ENCODE peak calls at places on chromosomes 1 and 21, in eight cellular contexts. I, S, O, P, F, V, C and L are unnamed samples.

GRCh38 chr1:50423670-50424000 is 392 bp upstream of the DMRTA2 start:
- DNase-seq in O (no peak), F (no peak), C (no peak), V (no peak), S (no peak), P (no peak), I (no peak), L (peak; percentile 43)

GRCh38 chr21:27636671-27637070 is 669.8 kb upstream of the ADAMTS5 start:
- DNase-seq in P (no peak), V (no peak), C (no peak), I (no peak), S (no peak), O (no peak), F (no peak), L (no peak)

GRCh38 chr1:95252422-95252821 is 18.4 kb downstream of the RWDD3 start:
- DNase-seq in O (no peak), C (no peak), I (no peak), V (no peak), P (no peak), F (no peak), S (no peak), L (no peak)

GRCh38 chr1:157252473-157252872 is 114.3 kb upstream of the ETV3 start:
- DNase-seq in C (no peak), I (no peak), P (no peak), F (no peak), V (no peak), O (no peak), S (no peak), L (no peak)

GRCh38 chr21:46393941-46394818 is 64.5 kb upstream of the DIP2A start:
- DNase-seq in S (no peak), F (no peak), P (peak; percentile 14), V (no peak), I (no peak), C (no peak), O (peak; percentile 55), L (no peak)

GRCh38 chr1:244970236-244970652 is 105.9 kb upstream of the HNRNPU start:
- DNase-seq in F (peak; percentile 93), V (peak; percentile 77), S (peak; percentile 20), O (peak; percentile 70), P (no peak), I (peak; percentile 58), C (peak; percentile 74), L (no peak)

GRCh38 chr21:42724226-42724920 is 71.0 kb downstream of the PDE9A start:
- DNase-seq in C (no peak), S (peak; percentile 29), F (peak; percentile 80), O (peak; percentile 64), P (no peak), I (no peak), V (no peak), L (no peak)

GRCh38 chr1:6547301-6547700 is 7.0 kb downstream of the NOL9 start:
- DNase-seq in C (no peak), I (no peak), O (no peak), V (no peak), P (no peak), F (peak; percentile 17), S (no peak), L (no peak)

GRCh38 chr1:205317311-205317917 is 4.1 kb downstream of the NUAK2 start:
- DNase-seq in I (no peak), V (peak; percentile 91), C (no peak), P (no peak), O (no peak), S (no peak), F (peak; percentile 99), L (no peak)

GRCh38 chr1:1677718-1678580 is 14.6 kb downstream of the SLC35E2B start:
- DNase-seq in I (no peak), C (peak; percentile 58), P (peak; percentile 78), F (no peak), O (no peak), V (no peak), S (no peak), L (peak; percentile 77)

GRCh38 chr1:45887156-45887842 is 83.9 kb downstream of the MAST2 start:
- DNase-seq in P (no peak), F (no peak), C (no peak), O (no peak), I (no peak), S (no peak), V (no peak), L (no peak)

GRCh38 chr1:228377664-228378452 is 28.8 kb downstream of the TRIM11 start:
- DNase-seq in S (no peak), O (no peak), F (no peak), I (no peak), V (no peak), P (no peak), C (peak; percentile 12), L (no peak)

GRCh38 chr1:159509440-159510222 is 26.2 kb downstream of the OR10J5 start:
- DNase-seq in V (no peak), O (no peak), I (no peak), P (no peak), S (no peak), F (no peak), C (no peak), L (no peak)

GRCh38 chr1:225903623-225904022 is 14.7 kb upstream of the LEFTY1 start:
- DNase-seq in O (no peak), C (no peak), P (no peak), S (no peak), I (no peak), V (no peak), F (no peak), L (no peak)

GRCh38 chr1:214002472-214002871 is 14.7 kb downstream of the PROX1 start:
- DNase-seq in P (no peak), I (no peak), C (no peak), O (no peak), F (peak; percentile 58), S (no peak), V (peak; percentile 82), L (no peak)

GRCh38 chr1:12549460-12550349 is 68.3 kb downstream of the DHRS3 start:
- DNase-seq in I (no peak), O (peak; percentile 52), V (no peak), F (peak; percentile 93), C (peak; percentile 10), P (no peak), S (peak; percentile 93), L (no peak)

GRCh38 chr1:61606448-61607312 is 118.3 kb downstream of the TM2D1 start:
- DNase-seq in P (no peak), C (no peak), S (no peak), F (peak; percentile 71), V (no peak), I (no peak), O (no peak), L (no peak)

GRCh38 chr1:63407002-63407401 is 39.6 kb downstream of the ALG6 start:
- DNase-seq in F (peak; percentile 22), C (no peak), V (no peak), P (no peak), I (no peak), O (no peak), S (no peak), L (no peak)

GRCh38 chr1:162145280-162145965 is 75.9 kb downstream of the NOS1AP start:
- DNase-seq in P (no peak), I (no peak), S (no peak), V (no peak), F (no peak), O (peak; percentile 30), C (no peak), L (no peak)

GRCh38 chr1:234114648-234115307 is 210.3 kb downstream of the SLC35F3 start:
- DNase-seq in I (no peak), C (peak; percentile 29), O (peak; percentile 26), V (no peak), S (peak; percentile 24), P (no peak), F (peak; percentile 84), L (peak; percentile 30)

GRCh38 chr1:53413175-53414001 is 45.8 kb upstream of the DMRTB1 start:
- DNase-seq in O (no peak), I (peak; percentile 46), C (peak; percentile 63), S (peak; percentile 33), V (no peak), F (peak; percentile 85), P (peak; percentile 69), L (no peak)

GRCh38 chr1:110083453-110084225 is 13.2 kb upstream of the ALX3 start:
- DNase-seq in C (no peak), S (no peak), I (no peak), F (no peak), P (no peak), O (no peak), V (no peak), L (no peak)

GRCh38 chr1:5754817-5755551 is 237.2 kb downstream of the NPHP4 start:
- DNase-seq in S (no peak), V (no peak), P (no peak), F (no peak), O (no peak), C (no peak), I (no peak), L (no peak)

GRCh38 chr1:246161626-246162025 is 345.5 kb downstream of the SMYD3 start:
- DNase-seq in O (no peak), V (no peak), P (no peak), I (no peak), F (peak; percentile 98), S (peak; percentile 38), C (no peak), L (no peak)

GRCh38 chr1:57003398-57004139 is 37.8 kb upstream of the C8B start:
- DNase-seq in P (no peak), C (no peak), F (peak; percentile 27), O (no peak), S (no peak), V (no peak), I (no peak), L (no peak)

GRCh38 chr21:31564439-31564838 is 95.1 kb upstream of the SOD1 start:
- DNase-seq in P (no peak), V (no peak), C (no peak), I (no peak), S (no peak), O (no peak), F (no peak), L (no peak)

GRCh38 chr1:64952055-64952699 is 14.2 kb downstream of the JAK1 start:
- DNase-seq in S (no peak), I (no peak), P (no peak), F (no peak), V (no peak), O (no peak), C (no peak), L (no peak)

GRCh38 chr21:41932191-41932575 is 21.6 kb downstream of the C2CD2 start:
- DNase-seq in V (no peak), C (no peak), S (peak; percentile 51), O (no peak), F (peak; percentile 91), I (no peak), P (no peak), L (no peak)

GRCh38 chr1:111789666-111790316 is 34.1 kb downstream of the DDX20 start:
- DNase-seq in F (peak; percentile 27), C (no peak), P (no peak), I (no peak), O (no peak), V (no peak), S (no peak), L (no peak)

GRCh38 chr1:241408170-241408569 is 51.2 kb upstream of the RGS7 start:
- DNase-seq in O (no peak), C (no peak), F (peak; percentile 51), S (no peak), I (no peak), V (no peak), P (no peak), L (no peak)